ENCODE peak calls at places on chromosomes 3 and 15, in ten cellular contexts. Q, U, W, D, G, B, R, H, L and V are unnamed samples.
A peak's percentile ranks its signal among the peaks of the same experiment; 100 is the strongest.

GRCh38 chr3:38038447-38038911 is 529 bp upstream of the DLEC1 start:
- DNase-seq in L (no peak), H (no peak), D (no peak), Q (no peak), B (no peak), G (no peak), U (no peak), R (no peak), W (no peak), V (no peak)

GRCh38 chr15:34342737-34343575 is at the start of the genes NOP10 and NUTM1:
- DNase-seq in G (peak; percentile 84), R (peak; percentile 91), W (peak; percentile 98), L (peak; percentile 87), H (peak; percentile 93), U (peak; percentile 88), D (peak; percentile 94), Q (peak; percentile 90), B (peak; percentile 90), V (peak; percentile 97)

GRCh38 chr3:9916734-9917680 is at the start of gene IL17RC:
- DNase-seq in R (peak; percentile 97), D (peak; percentile 92), G (peak; percentile 58), H (peak; percentile 90), U (peak; percentile 96), W (peak; percentile 55), B (no peak), L (peak; percentile 87), Q (peak; percentile 88), V (peak; percentile 94)

GRCh38 chr3:15295506-15295905 is 36.9 kb downstream of the SH3BP5 start:
- DNase-seq in R (no peak), U (no peak), B (peak; percentile 90), G (peak; percentile 90), D (no peak), H (no peak), W (no peak), L (no peak), Q (no peak), V (no peak)

GRCh38 chr3:153783106-153783505 is 338.1 kb upstream of the ARHGEF26 start:
- DNase-seq in L (no peak), D (no peak), H (no peak), R (no peak), Q (no peak), B (no peak), W (no peak), G (no peak), U (no peak), V (no peak)

GRCh38 chr15:76844096-76844495 is 61.0 kb downstream of the SCAPER start:
- DNase-seq in G (no peak), L (no peak), Q (no peak), R (no peak), B (no peak), W (no peak), D (no peak), H (no peak), U (no peak), V (no peak)

GRCh38 chr15:69749274-69749673 is 296.7 kb downstream of the RPLP1 start:
- DNase-seq in W (no peak), R (no peak), D (no peak), Q (no peak), G (no peak), U (no peak), H (no peak), L (no peak), B (no peak), V (no peak)

GRCh38 chr15:101772921-101773320 is 30.4 kb upstream of the OR4F6 start:
- DNase-seq in L (no peak), U (no peak), D (no peak), G (no peak), R (no peak), H (no peak), W (no peak), Q (no peak), B (no peak), V (no peak)

GRCh38 chr3:13544293-13544831 is 4.6 kb upstream of the FBLN2 start:
- DNase-seq in B (no peak), W (peak; percentile 78), R (no peak), H (no peak), L (no peak), G (no peak), Q (peak; percentile 43), U (peak; percentile 94), D (no peak), V (no peak)

GRCh38 chr3:11010406-11011165 is 18.0 kb downstream of the SLC6A1 start:
- DNase-seq in H (no peak), D (no peak), R (no peak), B (no peak), U (no peak), Q (no peak), G (no peak), W (no peak), L (no peak), V (no peak)

GRCh38 chr15:48411971-48412591 is 80.9 kb downstream of the DUT start:
- DNase-seq in R (no peak), B (no peak), W (no peak), G (no peak), D (no peak), U (peak; percentile 79), H (no peak), Q (no peak), L (no peak), V (no peak)